ENCODE peak calls at places on chromosomes 16 and 17, in eight cellular contexts. V is mesendoderm; T is adrenal gland; N is right cardiac atrium; D is CD8-positive, alpha-beta memory T cell; A is astrocyte; B is heart left ventricle; K is endodermal cell. X is an unnamed sample.
A peak's percentile ranks its signal among the peaks of the same experiment; 100 is the strongest.

GRCh38 chr17:7232114-7232513 is 2.2 kb downstream of the DVL2 start:
- DNase-seq in A (no peak), N (no peak), T (no peak), V (no peak), D (no peak), K (no peak), B (no peak), X (no peak)

GRCh38 chr17:46974086-46974485 is 5.0 kb downstream of the RPRML start:
- DNase-seq in N (no peak), B (no peak), D (no peak), V (no peak), K (no peak), A (no peak), T (no peak), X (no peak)

GRCh38 chr17:50675190-50675589 is 32.5 kb downstream of the ANKRD40 start:
- DNase-seq in K (no peak), N (no peak), B (no peak), V (no peak), T (no peak), D (no peak), A (no peak), X (no peak)

GRCh38 chr16:74743668-74744299 is 30.8 kb downstream of the FA2H start:
- DNase-seq in A (peak; percentile 55), K (no peak), V (no peak), T (peak; percentile 88), N (no peak), B (no peak), D (no peak), X (peak; percentile 59)

GRCh38 chr16:27313422-27314160 is at the start of gene IL4R:
- DNase-seq in A (peak; percentile 69), V (peak; percentile 65), B (peak; percentile 78), T (peak; percentile 77), K (peak; percentile 83), N (peak; percentile 94), D (peak; percentile 54), X (no peak)

GRCh38 chr17:74543891-74544760 is 1.8 kb downstream of the CD300C start:
- DNase-seq in V (no peak), K (no peak), A (no peak), T (no peak), D (no peak), B (no peak), N (no peak), X (no peak)

GRCh38 chr16:70758786-70759185 is 42.2 kb downstream of the VAC14 start:
- DNase-seq in K (no peak), T (no peak), B (no peak), D (no peak), N (peak; percentile 17), V (no peak), A (no peak), X (no peak)

GRCh38 chr17:75979705-75980187 is 706 bp downstream of the TEN1 start:
- DNase-seq in B (no peak), T (no peak), V (no peak), D (no peak), N (no peak), K (no peak), A (peak; percentile 82), X (no peak)

GRCh38 chr16:26963109-26963508 is 103.6 kb upstream of the C16orf82 start:
- DNase-seq in B (no peak), V (peak; percentile 77), K (peak; percentile 88), T (peak; percentile 48), N (no peak), A (no peak), D (no peak), X (no peak)

GRCh38 chr17:16947470-16947869 is 24.4 kb downstream of the TNFRSF13B start:
- DNase-seq in D (no peak), T (no peak), K (peak; percentile 32), V (no peak), B (no peak), N (no peak), A (no peak), X (no peak)

GRCh38 chr17:42577532-42578281 is at the start of gene PSMC3IP:
- DNase-seq in V (peak; percentile 97), N (peak; percentile 97), T (peak; percentile 97), B (peak; percentile 96), K (peak; percentile 100), D (peak; percentile 90), A (peak; percentile 83), X (peak; percentile 65)

GRCh38 chr17:63841350-63842172 is 924 bp downstream of the SMARCD2 start:
- DNase-seq in A (peak; percentile 18), K (peak; percentile 84), V (peak; percentile 55), T (peak; percentile 65), N (peak; percentile 92), D (no peak), B (peak; percentile 61), X (no peak)

GRCh38 chr17:7803981-7804380 is 30.0 kb upstream of the KDM6B start:
- DNase-seq in D (no peak), K (peak; percentile 67), N (no peak), B (no peak), A (no peak), V (peak; percentile 20), T (no peak), X (no peak)

GRCh38 chr17:69325518-69326301 is 1.2 kb downstream of the ABCA5 start:
- DNase-seq in V (no peak), T (no peak), D (no peak), B (no peak), A (no peak), N (no peak), K (no peak), X (no peak)

GRCh38 chr16:1877804-1878203 is 5.8 kb upstream of the MEIOB start:
- DNase-seq in B (no peak), A (no peak), V (no peak), D (no peak), N (no peak), K (no peak), T (no peak), X (no peak)
- H3K27ac ChIP-seq in B (no peak overlapping the region), A (no peak overlapping the region), V (no peak overlapping the region), D (no peak overlapping the region), N (no peak overlapping the region), K (no peak overlapping the region), T (no peak overlapping the region), X (no peak overlapping the region)

GRCh38 chr17:62681061-62681938 is 53.8 kb downstream of the MRC2 start:
- DNase-seq in K (peak; percentile 48), T (no peak), N (peak; percentile 29), V (no peak), A (no peak), B (no peak), D (no peak), X (no peak)
- H3K27ac ChIP-seq in K (no peak overlapping the region), T (no peak overlapping the region), N (no peak overlapping the region), V (no peak overlapping the region), A (no peak overlapping the region), B (no peak overlapping the region), D (no peak overlapping the region), X (no peak overlapping the region)

GRCh38 chr17:13600475-13601316 is 1.0 kb downstream of the HS3ST3A1 start:
- DNase-seq in D (no peak), K (peak; percentile 85), A (no peak), N (peak; percentile 61), B (no peak), T (no peak), V (peak; percentile 49), X (no peak)
- H3K27ac ChIP-seq in D (peak overlapping the region; percentile 39), K (no peak overlapping the region), A (peak overlapping the region; percentile 85), N (no peak overlapping the region), B (no peak overlapping the region), T (peak overlapping the region; percentile 66), V (no peak overlapping the region), X (no peak overlapping the region)

GRCh38 chr16:50835358-50836060 is 93.6 kb downstream of the CYLD start:
- DNase-seq in N (no peak), A (no peak), D (no peak), T (no peak), V (no peak), B (no peak), K (no peak), X (no peak)
- H3K27ac ChIP-seq in N (no peak overlapping the region), A (no peak overlapping the region), D (no peak overlapping the region), T (no peak overlapping the region), V (no peak overlapping the region), B (no peak overlapping the region), K (peak overlapping the region; percentile 26), X (no peak overlapping the region)

DNA sequence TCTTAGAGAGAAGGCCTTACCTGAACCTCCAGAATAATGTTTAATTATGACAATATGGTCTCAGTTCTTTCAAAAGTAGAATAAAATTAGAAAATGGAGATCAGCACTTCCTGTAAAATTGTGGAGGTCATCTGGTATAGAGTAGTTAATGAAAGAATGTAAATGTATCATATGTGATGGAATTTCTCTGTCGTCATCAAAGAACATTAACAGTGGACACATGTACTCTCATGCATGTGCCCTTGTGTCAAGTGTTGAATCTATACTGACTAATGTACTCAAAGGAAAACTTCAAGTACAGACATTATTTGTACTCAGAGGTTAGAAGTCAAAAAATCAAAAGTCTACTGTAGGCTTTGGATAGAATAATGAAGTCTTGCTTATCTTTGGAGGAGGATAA is 129.2 kb upstream of the MYOCD start:
- DNase-seq in N (no peak), A (peak; percentile 20), D (no peak), K (no peak), B (no peak), V (no peak), T (no peak), X (no peak)
- H3K27ac ChIP-seq in N (no peak overlapping the region), A (no peak overlapping the region), D (no peak overlapping the region), K (no peak overlapping the region), B (no peak overlapping the region), V (no peak overlapping the region), T (no peak overlapping the region), X (no peak overlapping the region)

DNA sequence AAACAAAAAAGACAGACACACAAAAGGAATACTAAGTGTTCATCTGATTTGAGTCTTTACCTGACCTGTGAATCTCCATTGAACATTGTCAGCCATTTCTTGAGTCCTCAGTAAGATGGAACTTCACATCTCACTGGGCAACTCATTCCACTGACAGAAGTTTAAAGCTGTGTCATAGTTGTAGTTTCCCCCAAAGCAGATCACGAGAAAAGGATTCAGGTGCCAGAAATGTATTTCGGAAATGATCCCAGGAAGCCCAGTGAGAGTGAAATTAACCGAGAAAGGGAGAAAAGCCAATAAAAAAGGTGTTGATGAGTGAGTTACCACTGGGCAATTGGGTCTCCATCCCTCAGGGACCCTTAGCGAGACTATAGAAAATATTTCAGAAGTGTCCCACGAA is 6.5 kb downstream of the CHD9 start:
- DNase-seq in V (no peak), D (no peak), K (no peak), T (no peak), A (no peak), B (no peak), N (no peak), X (no peak)
- H3K27ac ChIP-seq in V (no peak overlapping the region), D (no peak overlapping the region), K (no peak overlapping the region), T (no peak overlapping the region), A (no peak overlapping the region), B (no peak overlapping the region), N (no peak overlapping the region), X (no peak overlapping the region)

X was measured in Panc1.